ENCODE peak calls at places on chromosomes 6 and 20, in four cellular contexts. P is GM10248; I is CD8-positive, alpha-beta memory T cell; K is T-helper 9 cell. D is an unnamed sample.

GRCh38 chr6:33123732-33124524 is 48.1 kb downstream of the HLA-DPB1 start:
- DNase-seq in P (no peak), I (no peak), K (no peak), D (no peak)

GRCh38 chr20:33653900-33654596 is 8.1 kb upstream of the C20orf144 start:
- DNase-seq in P (no peak), I (no peak), K (no peak), D (no peak)

GRCh38 chr20:37378785-37379598 is 33.1 kb downstream of the SRC start:
- DNase-seq in P (no peak), I (no peak), K (no peak), D (no peak)

GRCh38 chr20:33325350-33325749 is 42.3 kb downstream of the BPIFB1 start:
- DNase-seq in P (no peak), I (no peak), K (no peak), D (no peak)

GRCh38 chr20:10761232-10761631 is 87.4 kb upstream of the JAG1 start:
- DNase-seq in P (no peak), I (no peak), K (no peak), D (no peak)

GRCh38 chr6:140546640-140547039 is 1172.2 kb upstream of the CITED2 start:
- DNase-seq in P (no peak), I (no peak), K (no peak), D (no peak)

GRCh38 chr6:1388927-1389790 is at the start of gene FOXF2:
- DNase-seq in P (no peak), I (no peak), K (no peak), D (no peak)

GRCh38 chr6:129994410-129994809 is 24.0 kb upstream of the L3MBTL3 start:
- DNase-seq in P (no peak), I (no peak), K (no peak), D (no peak)

GRCh38 chr6:136410201-136411027 is 120.8 kb upstream of the BCLAF1 start:
- DNase-seq in P (peak), I (no peak), K (no peak), D (no peak)

GRCh38 chr20:55513966-55514365 is 491.4 kb downstream of the CBLN4 start:
- DNase-seq in P (no peak), I (no peak), K (no peak), D (no peak)

GRCh38 chr6:129683606-129684322 is 26.2 kb downstream of the ARHGAP18 start:
- DNase-seq in P (peak), I (peak), K (peak), D (peak)

GRCh38 chr6:44569931-44570385 is 182.5 kb downstream of the CDC5L start:
- DNase-seq in P (no peak), I (no peak), K (no peak), D (no peak)

D was measured in effector CD4-positive, alpha-beta T cell.